ENCODE peak calls at places on chromosomes 2 and 18, in seven cellular contexts. M is BJ, X is body of pancreas, K is tibial nerve, Z is progenitor cell of endocrine pancreas, D is fibroblast of pulmonary artery, R is astrocyte of the cerebellum. L is an unnamed sample.

GRCh38 chr2:69985684-69986083 is 24.3 kb upstream of the ASPRV1 start:
- DNase-seq in M (no peak), X (peak), K (no peak), Z (no peak), D (peak), R (no peak), L (no peak)

GRCh38 chr2:190947139-190947538 is 66.5 kb downstream of the GLS start:
- DNase-seq in M (no peak), X (peak), K (no peak), Z (no peak), D (peak), R (no peak), L (no peak)

GRCh38 chr2:233982421-233983121 is 65.4 kb downstream of the TRPM8 start:
- DNase-seq in M (peak), X (no peak), K (no peak), Z (no peak), D (peak), R (peak), L (peak)

GRCh38 chr18:814300-815084 is 2.5 kb upstream of the YES1 start:
- DNase-seq in M (no peak), X (no peak), K (no peak), Z (no peak), D (no peak), R (no peak), L (no peak)

GRCh38 chr18:3340015-3340681 is 78.2 kb downstream of the MYL12B start:
- DNase-seq in M (no peak), X (no peak), K (no peak), Z (no peak), D (peak), R (no peak), L (no peak)

GRCh38 chr2:120326048-120326447 is 19.9 kb upstream of the INHBB start:
- DNase-seq in M (no peak), X (no peak), K (no peak), Z (no peak), D (no peak), R (no peak), L (no peak)

GRCh38 chr2:69798466-69798908 is 31.0 kb upstream of the GMCL1 start:
- DNase-seq in M (no peak), X (no peak), K (no peak), Z (no peak), D (peak), R (peak), L (no peak)

GRCh38 chr2:2672249-2672648 is 341.2 kb upstream of the MYT1L start:
- DNase-seq in M (no peak), X (no peak), K (no peak), Z (no peak), D (no peak), R (no peak), L (no peak)

GRCh38 chr2:51620830-51621229 is 588.9 kb upstream of the NRXN1 start:
- DNase-seq in M (no peak), X (no peak), K (no peak), Z (no peak), D (peak), R (no peak), L (no peak)

GRCh38 chr2:146852661-146853060 is 992.2 kb upstream of the ACVR2A start:
- DNase-seq in M (no peak), X (no peak), K (no peak), Z (no peak), D (no peak), R (no peak), L (no peak)

GRCh38 chr18:1361931-1362330 is 457.3 kb downstream of the ADCYAP1 start:
- DNase-seq in M (no peak), X (no peak), K (no peak), Z (no peak), D (no peak), R (no peak), L (no peak)

GRCh38 chr2:130756041-130756720 is 841 bp downstream of the AMER3 start:
- DNase-seq in M (no peak), X (peak), K (no peak), Z (peak), D (peak), R (no peak), L (no peak)

GRCh38 chr2:134432438-134432883 is 178.6 kb downstream of the MGAT5 start:
- DNase-seq in M (no peak), X (peak), K (no peak), Z (no peak), D (no peak), R (no peak), L (no peak)

GRCh38 chr2:112880696-112881095 is 30.3 kb upstream of the IL37 start:
- DNase-seq in M (no peak), X (no peak), K (no peak), Z (no peak), D (peak), R (no peak), L (no peak)

GRCh38 chr2:65075605-65076344 is 19.6 kb downstream of the CEP68 start:
- DNase-seq in M (no peak), X (peak), K (no peak), Z (no peak), D (peak), R (no peak), L (no peak)

GRCh38 chr18:9323750-9324445 is 10.7 kb upstream of the TWSG1 start:
- DNase-seq in M (peak), X (no peak), K (no peak), Z (no peak), D (peak), R (peak), L (no peak)

GRCh38 chr2:23298551-23298950 is 86.4 kb upstream of the KLHL29 start:
- DNase-seq in M (no peak), X (no peak), K (no peak), Z (no peak), D (no peak), R (no peak), L (no peak)

GRCh38 chr18:30920356-30920755 is 122.2 kb downstream of the DSC3 start:
- DNase-seq in M (no peak), X (no peak), K (no peak), Z (no peak), D (no peak), R (no peak), L (no peak)

GRCh38 chr2:190468814-190469569 is 60.8 kb downstream of the MFSD6 start:
- DNase-seq in M (peak), X (peak), K (peak), Z (no peak), D (peak), R (peak), L (peak)

GRCh38 chr2:119367472-119368099 is 809 bp downstream of the DBI start:
- DNase-seq in M (no peak), X (peak), K (no peak), Z (peak), D (peak), R (no peak), L (no peak)

GRCh38 chr18:61286867-61287266 is 46.4 kb upstream of the CDH20 start:
- DNase-seq in M (no peak), X (no peak), K (no peak), Z (no peak), D (no peak), R (no peak), L (no peak)

GRCh38 chr2:178718283-178718682 is 88.9 kb downstream of the TTN start:
- DNase-seq in M (no peak), X (no peak), K (no peak), Z (no peak), D (peak), R (no peak), L (no peak)

GRCh38 chr18:79483971-79484491 is 88.3 kb downstream of the NFATC1 start:
- DNase-seq in M (no peak), X (no peak), K (no peak), Z (no peak), D (no peak), R (no peak), L (no peak)

GRCh38 chr2:241291977-241292376 is 23.5 kb downstream of the HDLBP start:
- DNase-seq in M (no peak), X (no peak), K (no peak), Z (no peak), D (no peak), R (no peak), L (no peak)

GRCh38 chr2:241288489-241288888 is 27.0 kb downstream of the HDLBP start:
- DNase-seq in M (no peak), X (no peak), K (no peak), Z (no peak), D (no peak), R (no peak), L (no peak)

GRCh38 chr2:241291152-241291551 is 24.3 kb downstream of the HDLBP start:
- DNase-seq in M (no peak), X (no peak), K (no peak), Z (no peak), D (no peak), R (no peak), L (no peak)

GRCh38 chr2:241289053-241289452 is 26.4 kb downstream of the HDLBP start:
- DNase-seq in M (no peak), X (no peak), K (no peak), Z (no peak), D (no peak), R (no peak), L (no peak)

DNA sequence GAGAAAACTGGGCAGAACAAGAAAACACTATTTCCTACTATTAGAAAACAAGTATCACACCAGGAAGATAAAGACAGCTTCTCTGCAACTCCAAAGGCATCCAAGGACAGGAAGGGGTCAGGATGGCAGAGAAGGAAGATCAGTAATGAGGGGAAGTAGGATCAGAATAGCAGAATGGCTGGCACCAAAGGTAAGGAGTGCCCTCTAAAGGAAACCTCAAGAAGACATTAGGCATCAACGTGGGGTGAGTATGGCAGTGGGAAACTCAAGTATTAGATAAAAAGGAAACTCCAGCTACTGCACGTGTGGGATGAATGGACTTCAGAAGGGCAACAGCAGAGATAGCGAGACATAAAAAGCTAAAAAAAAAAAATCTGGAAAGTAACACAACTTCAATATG is 25.9 kb downstream of the HDLBP start:
- DNase-seq in M (no peak), X (no peak), K (no peak), Z (no peak), D (no peak), R (no peak), L (no peak)
- TF ChIP-seq CTCF in M (no peak), X (peak), K (no peak), Z (no peak), D (no peak), R (no peak), L (no peak)

DNA sequence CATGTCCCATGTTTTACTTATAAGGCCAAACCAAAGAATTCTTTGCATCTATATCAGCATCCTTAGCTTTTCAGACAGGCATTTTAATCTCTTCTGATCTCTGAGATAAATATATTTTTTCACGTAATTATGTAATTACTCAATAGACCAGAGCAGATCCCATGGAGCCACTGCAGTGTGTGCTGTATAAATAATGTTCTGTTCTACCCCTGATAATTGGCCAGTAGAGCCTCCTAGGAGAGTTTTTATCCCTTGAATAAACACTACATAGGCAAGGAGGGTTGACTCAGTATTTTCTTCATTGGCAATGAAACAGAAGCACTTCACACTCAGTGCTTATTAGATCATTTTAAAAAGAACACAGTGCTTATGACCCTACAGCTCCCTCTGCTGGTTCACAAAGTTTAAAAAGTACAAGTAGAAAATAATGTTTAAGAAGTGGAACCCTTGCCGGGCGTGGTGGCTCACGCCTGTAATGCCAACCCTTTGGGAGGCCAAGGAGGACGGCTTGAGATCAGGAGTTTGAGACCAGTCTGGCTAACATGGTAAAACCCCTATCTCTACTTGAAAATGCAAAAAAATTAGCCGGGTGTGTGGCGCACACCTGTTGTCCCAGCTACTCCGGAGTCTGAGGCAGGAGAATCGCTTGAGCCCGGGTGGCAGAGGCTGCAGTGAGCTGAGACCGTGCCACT is 91.9 kb downstream of the PPP1R1C start:
- DNase-seq in M (peak), X (peak), K (no peak), Z (no peak), D (peak), R (peak), L (peak)
- TF ChIP-seq CTCF in M (peak), X (peak), K (peak), Z (peak), D (peak), R (peak), L (peak)

GRCh38 chr2:148828941-148829340 is 46.1 kb upstream of the KIF5C start:
- DNase-seq in M (no peak), X (no peak), K (no peak), Z (no peak), D (no peak), R (no peak), L (no peak)
- TF ChIP-seq CTCF in M (no peak), X (no peak), K (no peak), Z (no peak), D (no peak), R (no peak), L (no peak)

DNA sequence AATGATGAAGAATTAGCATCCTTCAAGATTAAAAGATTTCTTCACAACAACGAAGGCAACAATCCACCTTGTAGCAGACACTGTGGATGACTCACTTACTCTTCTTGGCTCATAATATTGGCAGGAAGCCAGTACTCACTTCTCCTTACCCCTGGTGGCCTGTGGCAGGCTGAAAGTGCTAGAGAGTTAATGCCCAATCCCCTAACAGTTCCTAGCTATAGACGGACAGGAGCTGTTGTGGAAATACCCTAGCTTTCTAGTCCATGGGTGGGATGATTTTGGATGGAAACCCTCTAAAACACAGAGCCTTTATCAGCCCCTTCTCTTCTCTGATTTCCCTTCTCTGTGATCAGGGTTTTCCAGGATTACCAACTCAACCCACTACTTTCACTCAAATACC is 128.6 kb upstream of the NYAP2 start:
- DNase-seq in M (no peak), X (peak), K (no peak), Z (no peak), D (peak), R (peak), L (no peak)
- TF ChIP-seq CTCF in M (no peak), X (peak), K (no peak), Z (no peak), D (no peak), R (peak), L (no peak)

DNA sequence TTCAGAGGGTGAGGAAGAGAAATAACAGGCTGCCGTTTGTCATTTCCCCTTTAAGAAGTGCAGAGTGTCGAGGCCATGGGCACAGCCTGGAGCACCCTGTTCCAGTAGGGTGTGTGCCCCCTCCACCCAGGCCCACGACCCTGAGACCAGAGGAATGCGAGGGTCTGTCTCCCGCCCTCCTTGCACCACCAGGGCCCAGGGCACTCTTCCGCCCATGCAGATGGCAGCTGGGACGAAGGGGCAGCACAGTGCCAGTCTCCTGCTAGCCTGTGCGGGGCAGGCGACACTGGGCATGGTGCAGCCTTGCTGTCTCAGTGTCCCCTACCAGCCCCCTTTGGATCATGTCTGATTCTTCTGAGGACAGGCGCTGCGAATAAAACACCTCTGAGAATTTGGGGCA is 15.8 kb upstream of the PDIA6 start:
- DNase-seq in M (no peak), X (no peak), K (no peak), Z (no peak), D (no peak), R (no peak), L (no peak)
- TF ChIP-seq CTCF in M (no peak), X (no peak), K (no peak), Z (no peak), D (no peak), R (no peak), L (no peak)

DNA sequence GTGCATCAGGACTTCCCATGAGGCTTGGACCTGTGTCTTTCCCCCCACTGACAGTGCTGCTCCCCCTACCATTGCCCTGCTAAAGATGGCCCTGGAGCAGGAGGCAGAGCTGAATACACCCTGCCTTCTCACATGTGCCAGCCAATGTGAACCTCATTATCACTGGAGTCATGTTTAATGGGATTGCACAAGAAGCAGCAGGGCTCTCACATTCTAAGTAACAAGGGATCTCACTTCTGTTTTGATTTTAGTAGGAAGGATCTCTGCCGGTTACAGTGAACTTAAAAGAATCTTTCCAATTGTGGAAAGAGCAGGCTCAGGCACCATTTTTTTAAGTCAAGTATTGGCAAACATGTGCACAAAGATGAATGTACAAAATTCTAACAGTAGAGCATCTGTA is 322.1 kb upstream of the MEX3C start:
- DNase-seq in M (no peak), X (no peak), K (no peak), Z (no peak), D (no peak), R (no peak), L (no peak)
- TF ChIP-seq CTCF in M (no peak), X (no peak), K (no peak), Z (no peak), D (no peak), R (no peak), L (no peak)

GRCh38 chr2:104804148-104804890 is 49.6 kb upstream of the POU3F3 start:
- DNase-seq in M (no peak), X (no peak), K (no peak), Z (no peak), D (no peak), R (no peak), L (no peak)
- TF ChIP-seq CTCF in M (no peak), X (no peak), K (no peak), Z (peak), D (no peak), R (peak), L (no peak)

GRCh38 chr2:74142340-74142739 is 5.4 kb downstream of the BOLA3 start:
- DNase-seq in M (no peak), X (no peak), K (no peak), Z (no peak), D (no peak), R (no peak), L (no peak)
- TF ChIP-seq CTCF in M (peak), X (no peak), K (no peak), Z (no peak), D (no peak), R (no peak), L (no peak)

GRCh38 chr2:127154985-127155650 is 48.2 kb upstream of the BIN1 start:
- DNase-seq in M (no peak), X (no peak), K (no peak), Z (no peak), D (peak), R (peak), L (no peak)

GRCh38 chr2:127158614-127159290 is 51.8 kb upstream of the BIN1 start:
- DNase-seq in M (no peak), X (no peak), K (no peak), Z (no peak), D (no peak), R (no peak), L (no peak)

GRCh38 chr2:127157114-127157513 is 50.2 kb upstream of the BIN1 start:
- DNase-seq in M (no peak), X (no peak), K (no peak), Z (no peak), D (no peak), R (no peak), L (no peak)

GRCh38 chr2:127155901-127156300 is 48.9 kb upstream of the BIN1 start:
- DNase-seq in M (no peak), X (peak), K (no peak), Z (no peak), D (peak), R (no peak), L (no peak)

GRCh38 chr2:127157651-127158460 is 50.9 kb upstream of the BIN1 start:
- DNase-seq in M (no peak), X (no peak), K (no peak), Z (peak), D (no peak), R (no peak), L (no peak)
- TF ChIP-seq CTCF in M (no peak), X (no peak), K (no peak), Z (peak), D (peak), R (peak), L (peak)

L was measured in AG09319.